ENCODE peak calls at places on chromosomes 3 and 15, in six cellular contexts. Q is A549; B is CD4-positive, CD25-positive, alpha-beta regulatory T cell; Z is AG04450; I is cardiac muscle cell; P is breast epithelium. A is an unnamed sample.

GRCh38 chr3:15581471-15582394 is 19.6 kb downstream of the HACL1 start:
- DNase-seq in Q (no peak), B (no peak), Z (no peak), I (no peak), P (no peak), A (no peak)

GRCh38 chr15:78638658-78639314 is 2.2 kb downstream of the CHRNB4 start:
- DNase-seq in Q (peak; percentile 70), B (no peak), Z (no peak), I (peak; percentile 93), P (no peak), A (peak; percentile 12)

GRCh38 chr3:177731644-177732268 is 534.5 kb upstream of the TBL1XR1 start:
- DNase-seq in Q (no peak), B (no peak), Z (peak; percentile 67), I (no peak), P (no peak), A (no peak)

GRCh38 chr3:172685331-172686214 is 25.3 kb downstream of the NCEH1 start:
- DNase-seq in Q (no peak), B (no peak), Z (no peak), I (no peak), P (no peak), A (no peak)

GRCh38 chr3:124609402-124609801 is 120.8 kb upstream of the UMPS start:
- DNase-seq in Q (no peak), B (no peak), Z (no peak), I (no peak), P (no peak), A (no peak)

GRCh38 chr3:13273604-13274105 is 146.5 kb downstream of the NUP210 start:
- DNase-seq in Q (no peak), B (no peak), Z (no peak), I (no peak), P (peak; percentile 48), A (no peak)

GRCh38 chr3:125185758-125186245 is 26.7 kb downstream of the SLC12A8 start:
- DNase-seq in Q (no peak), B (no peak), Z (no peak), I (no peak), P (no peak), A (no peak)

GRCh38 chr3:192372001-192372400 is 355.3 kb downstream of the FGF12 start:
- DNase-seq in Q (no peak), B (no peak), Z (no peak), I (no peak), P (no peak), A (no peak)

GRCh38 chr3:177596248-177596821 is 399.1 kb upstream of the TBL1XR1 start:
- DNase-seq in Q (peak; percentile 28), B (no peak), Z (no peak), I (no peak), P (no peak), A (no peak)

GRCh38 chr3:13588971-13589370 is 40.0 kb downstream of the FBLN2 start:
- DNase-seq in Q (no peak), B (no peak), Z (no peak), I (no peak), P (no peak), A (no peak)

GRCh38 chr3:184323696-184324095 is 9.3 kb downstream of the EIF4G1 start:
- DNase-seq in Q (no peak), B (no peak), Z (no peak), I (no peak), P (no peak), A (no peak)

GRCh38 chr3:29137601-29138000 is 143.3 kb upstream of the RBMS3 start:
- DNase-seq in Q (no peak), B (no peak), Z (no peak), I (no peak), P (no peak), A (no peak)

GRCh38 chr15:81859737-81860516 is 185.9 kb downstream of the MEX3B start:
- DNase-seq in Q (no peak), B (no peak), Z (no peak), I (no peak), P (no peak), A (no peak)

GRCh38 chr3:102206506-102207145 is 228.2 kb upstream of the ZPLD1 start:
- DNase-seq in Q (no peak), B (no peak), Z (peak; percentile 30), I (peak; percentile 35), P (no peak), A (no peak)

GRCh38 chr3:41836360-41837134 is 125.4 kb downstream of the ULK4 start:
- DNase-seq in Q (no peak), B (no peak), Z (no peak), I (no peak), P (no peak), A (no peak)

GRCh38 chr3:3636815-3637214 is 162.4 kb upstream of the LRRN1 start:
- DNase-seq in Q (no peak), B (no peak), Z (no peak), I (no peak), P (peak; percentile 71), A (no peak)

GRCh38 chr3:170961616-170962400 is 53.4 kb upstream of the EIF5A2 start:
- DNase-seq in Q (peak; percentile 33), B (no peak), Z (peak; percentile 10), I (peak; percentile 46), P (no peak), A (no peak)

GRCh38 chr3:132416807-132417694 is at the start of gene DNAJC13:
- DNase-seq in Q (peak; percentile 89), B (peak; percentile 91), Z (peak; percentile 90), I (peak; percentile 97), P (peak; percentile 86), A (peak; percentile 93)

GRCh38 chr3:74633021-74633420 is 18.6 kb upstream of the CNTN3 start:
- DNase-seq in Q (no peak), B (no peak), Z (no peak), I (no peak), P (no peak), A (no peak)

GRCh38 chr15:41967506-41968206 is 4.7 kb downstream of the EHD4 start:
- DNase-seq in Q (no peak), B (no peak), Z (no peak), I (peak; percentile 21), P (peak; percentile 49), A (no peak)

GRCh38 chr3:51722362-51722761 is 15.5 kb downstream of the GRM2 start:
- DNase-seq in Q (peak; percentile 15), B (no peak), Z (no peak), I (no peak), P (no peak), A (no peak)

GRCh38 chr15:44490628-44491027 is 46.3 kb upstream of the EIF3J start:
- DNase-seq in Q (no peak), B (no peak), Z (peak; percentile 62), I (no peak), P (no peak), A (no peak)

GRCh38 chr3:129699199-129699598 is 92.7 kb upstream of the PLXND1 start:
- DNase-seq in Q (no peak), B (no peak), Z (no peak), I (no peak), P (no peak), A (no peak)

GRCh38 chr15:24944939-24945338 is 9.8 kb upstream of the SNRPN start:
- DNase-seq in Q (no peak), B (no peak), Z (no peak), I (no peak), P (no peak), A (no peak)

GRCh38 chr3:126542340-126543241 is 16.1 kb downstream of the C3orf22 start:
- DNase-seq in Q (no peak), B (no peak), Z (no peak), I (no peak), P (peak; percentile 36), A (no peak)
- H3K4me3 ChIP-seq in Q (no peak overlapping the region), B (no peak overlapping the region), Z (no peak overlapping the region), I (no peak overlapping the region), P (no peak overlapping the region), A (no peak overlapping the region)

DNA sequence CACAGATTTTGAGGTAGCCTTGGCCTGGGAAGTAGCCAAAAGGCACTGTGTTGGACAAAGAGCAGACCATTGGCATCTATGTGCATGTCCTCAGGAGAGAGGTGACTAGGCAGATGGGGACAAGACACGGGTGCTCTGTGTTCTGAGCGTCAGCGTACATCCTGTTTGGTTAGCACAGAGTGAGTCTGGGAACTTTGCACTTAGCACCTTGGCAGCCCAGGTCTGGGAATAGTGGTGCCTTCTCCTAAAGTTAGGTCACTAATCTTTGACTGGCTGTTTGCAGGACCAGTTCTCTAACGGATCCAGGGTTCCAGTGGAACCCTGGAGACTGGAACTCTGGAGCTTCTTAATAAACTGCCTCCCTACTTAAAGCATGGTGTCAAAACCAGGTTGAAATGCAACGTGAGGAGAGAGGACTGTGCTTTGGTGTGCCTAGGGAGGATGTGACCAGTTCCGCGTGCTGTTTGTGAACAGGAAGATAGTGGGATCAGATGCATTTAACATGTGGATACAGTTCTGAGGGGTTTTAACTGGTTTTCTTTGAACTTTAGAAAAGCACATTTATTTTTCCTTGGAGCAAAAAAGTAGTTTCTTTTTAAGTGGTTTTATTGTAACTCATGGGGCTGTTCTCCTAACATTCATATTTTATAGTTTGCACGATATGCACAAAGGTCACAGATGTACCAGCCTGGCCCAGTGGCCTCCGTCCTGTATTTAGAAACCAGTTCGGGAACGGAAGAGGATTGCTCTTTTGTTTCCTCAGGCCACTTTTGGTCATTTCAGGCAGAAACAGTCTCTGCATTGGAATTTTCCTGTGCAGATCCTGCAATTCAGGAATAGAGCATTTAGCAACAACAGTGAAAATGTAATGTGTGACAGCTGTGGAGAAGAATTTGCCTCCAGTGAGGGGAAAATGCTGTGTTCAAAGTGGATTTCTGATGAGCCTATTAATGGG is 48.8 kb downstream of the ABHD2 start:
- DNase-seq in Q (no peak), B (no peak), Z (no peak), I (no peak), P (no peak), A (no peak)
- H3K27ac ChIP-seq in Q (no peak overlapping the region), B (no peak overlapping the region), Z (no peak overlapping the region), I (no peak overlapping the region), P (peak overlapping the region; percentile 89), A (no peak overlapping the region)

GRCh38 chr3:47377186-47377585 is 3.6 kb upstream of the PTPN23 start:
- DNase-seq in Q (no peak), B (no peak), Z (no peak), I (no peak), P (no peak), A (no peak)

GRCh38 chr3:47380026-47380600 is 708 bp upstream of the PTPN23 start:
- DNase-seq in Q (no peak), B (no peak), Z (no peak), I (no peak), P (no peak), A (no peak)

GRCh38 chr3:47380601-47381316 is at the start of gene PTPN23:
- DNase-seq in Q (peak; percentile 97), B (peak; percentile 98), Z (peak; percentile 98), I (peak; percentile 99), P (peak; percentile 100), A (peak; percentile 98)

GRCh38 chr3:47379488-47379899 is 1.3 kb upstream of the PTPN23 start:
- DNase-seq in Q (no peak), B (no peak), Z (no peak), I (no peak), P (no peak), A (no peak)

GRCh38 chr3:47378869-47379268 is 2.0 kb upstream of the PTPN23 start:
- DNase-seq in Q (no peak), B (no peak), Z (no peak), I (no peak), P (no peak), A (no peak)
- H3K4me3 ChIP-seq in Q (no peak overlapping the region), B (no peak overlapping the region), Z (no peak overlapping the region), I (no peak overlapping the region), P (no peak overlapping the region), A (no peak overlapping the region)

DNA sequence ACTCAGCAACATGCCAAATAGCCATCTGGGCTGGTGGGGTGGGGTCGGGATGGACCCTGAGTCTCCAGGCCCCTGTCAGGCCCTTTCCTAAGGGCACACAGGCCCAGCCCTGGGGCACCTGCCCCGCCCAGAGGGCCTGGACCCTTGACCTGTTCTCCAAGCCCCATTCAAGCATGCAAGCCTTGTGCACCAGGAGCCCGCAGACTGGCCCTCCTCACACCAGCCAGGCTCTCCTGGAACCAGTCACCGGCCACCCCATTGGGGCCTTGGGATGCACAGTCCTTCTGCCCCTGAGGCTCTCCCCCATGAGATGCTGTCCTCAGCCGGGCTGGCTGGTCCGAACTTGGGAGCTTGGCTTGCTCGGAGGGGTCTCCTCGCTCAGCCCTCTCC is 20.6 kb upstream of the KLF13 start:
- DNase-seq in Q (no peak), B (no peak), Z (no peak), I (no peak), P (no peak), A (no peak)
- H3K27ac ChIP-seq in Q (no peak overlapping the region), B (no peak overlapping the region), Z (no peak overlapping the region), I (no peak overlapping the region), P (no peak overlapping the region), A (no peak overlapping the region)

A was measured in CD4-positive, alpha-beta memory T cell.